ENCODE peak calls at places on chromosomes 7 and 10, in four cellular contexts. N is HCT116, R is K562, J is HepG2. P is an unnamed sample.

GRCh38 chr10:125152646-125153368 is 7.6 kb downstream of the CTBP2 start:
- DNase-seq in J (no peak), N (no peak), R (no peak), P (no peak)

GRCh38 chr10:110006358-110007170 is 1.2 kb upstream of the ADD3 start:
- DNase-seq in N (no peak), J (peak), R (no peak), P (no peak)

GRCh38 chr10:103711351-103711994 is 143.9 kb downstream of the SH3PXD2A start:
- DNase-seq in N (no peak), J (no peak), R (no peak), P (no peak)

GRCh38 chr10:33248638-33249037 is 85.8 kb downstream of the NRP1 start:
- DNase-seq in J (no peak), N (no peak), R (no peak), P (no peak)

GRCh38 chr7:33733865-33734650 is 171.3 kb upstream of the BMPER start:
- DNase-seq in N (no peak), R (no peak), J (no peak), P (no peak)

GRCh38 chr7:10889266-10889898 is 84.3 kb upstream of the PHF14 start:
- DNase-seq in J (peak), N (peak), R (peak), P (peak)

GRCh38 chr7:135169141-135169935 is 1.2 kb downstream of the CYREN start:
- DNase-seq in J (peak), N (peak), R (peak), P (peak)

GRCh38 chr7:42105541-42106349 is 131.3 kb downstream of the GLI3 start:
- DNase-seq in N (no peak), R (no peak), J (no peak), P (no peak)

GRCh38 chr7:87926581-87927461 is 7.2 kb upstream of the ADAM22 start:
- DNase-seq in R (no peak), J (peak), N (no peak), P (no peak)

DNA sequence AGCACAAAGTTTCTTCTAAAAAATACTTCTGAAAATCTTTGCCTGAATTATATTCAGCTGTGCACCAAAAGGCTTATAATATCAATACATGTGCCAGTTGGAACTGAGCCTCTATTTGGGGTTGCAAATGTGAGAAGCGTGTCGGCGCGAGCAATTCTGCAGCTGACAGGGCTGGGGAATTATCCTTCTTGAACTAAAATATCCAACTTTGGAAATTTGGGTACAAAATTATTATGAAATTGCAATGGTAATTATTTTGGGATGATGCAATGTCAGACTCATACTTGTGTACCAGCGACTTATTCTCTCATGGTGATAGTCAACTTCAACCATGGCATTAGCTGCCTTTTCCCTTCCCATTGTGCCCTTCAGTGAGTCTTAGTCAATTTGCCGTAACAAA is 507.0 kb upstream of the KLF6 start:
- DNase-seq in R (no peak), J (no peak), N (no peak), P (no peak)
- TF ChIP-seq POLR2AphosphoS5 in R (no peak), J (no peak), N (no peak), P (no peak)

GRCh38 chr7:142112086-142112485 is 568 bp downstream of the MGAM2 start:
- DNase-seq in R (no peak), N (no peak), J (no peak), P (no peak)
- TF ChIP-seq TCF7L2 in R (no peak), N (no peak), J (no peak), P (no peak)

GRCh38 chr7:119172043-119172442 is 947.5 kb downstream of the ANKRD7 start:
- DNase-seq in N (no peak), R (no peak), J (no peak), P (no peak)
- TF ChIP-seq POLR2AphosphoS5 in N (no peak), R (no peak), J (no peak), P (no peak)

GRCh38 chr10:21808525-21808924 is 195.0 kb downstream of the DNAJC1 start:
- DNase-seq in J (no peak), N (no peak), R (no peak), P (no peak)
- TF ChIP-seq TCF7L2 in J (no peak), N (no peak), R (no peak), P (no peak)

GRCh38 chr7:100220833-100221718 is 1.3 kb downstream of the PVRIG start:
- DNase-seq in R (no peak), J (no peak), N (no peak), P (no peak)
- TF ChIP-seq POLR2AphosphoS5 in R (no peak), J (no peak), N (no peak), P (no peak)

DNA sequence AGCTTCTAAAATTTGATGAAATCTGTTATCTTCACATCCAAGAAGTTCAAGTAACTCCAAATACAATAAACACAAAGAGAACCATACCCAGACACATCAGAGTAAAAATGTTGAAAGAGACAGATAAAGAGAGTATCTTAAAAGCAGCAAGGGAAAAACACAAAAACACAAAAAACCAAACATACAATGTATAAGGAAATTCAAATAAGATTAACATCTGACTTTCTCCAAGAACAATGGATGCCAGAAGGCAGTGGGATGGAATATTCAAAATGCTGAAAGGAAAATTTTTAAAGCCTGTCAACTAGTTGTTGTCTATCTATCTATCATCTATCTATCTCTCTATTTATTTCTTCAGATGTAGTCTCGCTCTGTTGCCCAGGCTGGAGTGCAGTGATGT is 72.4 kb upstream of the MKLN1 start:
- DNase-seq in J (no peak), N (peak), R (no peak), P (no peak)
- TF ChIP-seq TCF7L2 in J (no peak), N (no peak), R (no peak), P (no peak)

P was measured in Panc1.